ENCODE peak calls at places on chromosome 21, in four cellular contexts. B, J, L and I are unnamed samples.

GRCh38 chr21:35294231-35294898 is 245.3 kb upstream of the RUNX1 start:
- DNase-seq in J (no peak), L (no peak), B (no peak), I (no peak)

GRCh38 chr21:34022557-34023335 is 50.6 kb upstream of the MRPS6 start:
- DNase-seq in L (no peak), B (no peak), J (peak), I (no peak)

GRCh38 chr21:34336756-34337391 is 26.9 kb upstream of the KCNE2 start:
- DNase-seq in L (no peak), J (no peak), B (no peak), I (peak)

GRCh38 chr21:46482225-46482845 is 23.6 kb downstream of the DIP2A start:
- DNase-seq in L (no peak), B (no peak), J (no peak), I (no peak)

GRCh38 chr21:38261851-38262250 is 5.1 kb downstream of the KCNJ15 start:
- DNase-seq in B (no peak), J (no peak), L (no peak), I (peak)

GRCh38 chr21:44681861-44682579 is at the start of gene KRTAP12-1:
- DNase-seq in L (no peak), B (no peak), J (no peak), I (no peak)

GRCh38 chr21:43850728-43851295 is 14.2 kb upstream of the AGPAT3 start:
- DNase-seq in J (no peak), L (no peak), B (no peak), I (no peak)

GRCh38 chr21:34992736-34993135 is 56.4 kb downstream of the RUNX1 start:
- DNase-seq in L (no peak), B (peak), J (no peak), I (peak)

GRCh38 chr21:46456750-46457149 is 1.9 kb upstream of the DIP2A start:
- DNase-seq in B (no peak), J (no peak), L (no peak), I (no peak)

GRCh38 chr21:36203603-36203889 is 46.9 kb downstream of the DOP1B start:
- DNase-seq in B (no peak), J (no peak), L (no peak), I (peak)

GRCh38 chr21:21163904-21164303 is 165.7 kb downstream of the NCAM2 start:
- DNase-seq in L (no peak), J (peak), B (no peak), I (peak)

GRCh38 chr21:34526618-34527290 is 14.7 kb upstream of the KCNE1 start:
- DNase-seq in L (no peak), B (peak), J (peak), I (peak)

GRCh38 chr21:45997205-45997494 is 15.6 kb downstream of the COL6A1 start:
- DNase-seq in B (no peak), J (no peak), L (peak), I (no peak)

GRCh38 chr21:34865922-34866271 is 183.2 kb downstream of the RUNX1 start:
- DNase-seq in J (no peak), B (no peak), L (no peak), I (no peak)

GRCh38 chr21:37036177-37036576 is 29.7 kb downstream of the RIPPLY3 start:
- DNase-seq in L (no peak), B (no peak), J (no peak), I (no peak)

GRCh38 chr21:43740497-43741156 is 21.7 kb downstream of the PDXK start:
- DNase-seq in B (no peak), J (peak), L (no peak), I (peak)

GRCh38 chr21:43976661-43977060 is 35.4 kb upstream of the TRAPPC10 start:
- DNase-seq in J (no peak), L (no peak), B (no peak), I (no peak)

GRCh38 chr21:45726438-45726837 is 82.9 kb downstream of the PCBP3 start:
- DNase-seq in J (no peak), L (no peak), B (no peak), I (no peak)

GRCh38 chr21:43991447-43991991 is 20.6 kb upstream of the TRAPPC10 start:
- DNase-seq in J (no peak), B (no peak), L (no peak), I (no peak)

GRCh38 chr21:34983680-34984086 is 65.4 kb downstream of the RUNX1 start:
- DNase-seq in J (no peak), B (no peak), L (no peak), I (peak)

GRCh38 chr21:35614412-35614901 is 445.9 kb downstream of the SETD4 start:
- DNase-seq in B (no peak), L (no peak), J (no peak), I (no peak)

GRCh38 chr21:39125752-39126485 is 57.3 kb downstream of the PSMG1 start:
- DNase-seq in L (no peak), J (peak), B (no peak), I (peak)

GRCh38 chr21:39048574-39048973 is 134.7 kb downstream of the PSMG1 start:
- DNase-seq in L (no peak), J (peak), B (no peak), I (peak)

GRCh38 chr21:44529503-44530125 is 10.4 kb downstream of the KRTAP10-1 start:
- DNase-seq in B (no peak), L (no peak), J (no peak), I (no peak)

GRCh38 chr21:34185051-34185750 is 111.8 kb downstream of the MRPS6 start:
- DNase-seq in J (no peak), B (no peak), L (no peak), I (no peak)

GRCh38 chr21:17611414-17612022 is 1.2 kb downstream of the BTG3 start:
- DNase-seq in B (peak), L (peak), J (peak), I (peak)

GRCh38 chr21:34204481-34205439 is 131.4 kb downstream of the MRPS6 start:
- DNase-seq in J (no peak), B (no peak), L (no peak), I (peak)

GRCh38 chr21:45637883-45638282 is 5.6 kb upstream of the PCBP3 start:
- DNase-seq in J (no peak), B (no peak), L (no peak), I (no peak)

GRCh38 chr21:19523731-19524130 is 1120.1 kb upstream of the TMPRSS15 start:
- DNase-seq in B (no peak), L (no peak), J (no peak), I (peak)

GRCh38 chr21:45858180-45858579 is 123.4 kb upstream of the COL6A1 start:
- DNase-seq in B (no peak), J (no peak), L (no peak), I (no peak)

GRCh38 chr21:36135391-36136094 is 664 bp downstream of the CBR3 start:
- DNase-seq in L (peak), J (peak), B (peak), I (peak)

GRCh38 chr21:20875741-20876140 is 122.5 kb upstream of the NCAM2 start:
- DNase-seq in J (no peak), L (no peak), B (no peak), I (peak)

GRCh38 chr21:14533555-14534400 is 12.3 kb downstream of the SAMSN1 start:
- DNase-seq in B (no peak), J (peak), L (no peak), I (peak)

GRCh38 chr21:14538477-14538876 is 7.6 kb downstream of the SAMSN1 start:
- DNase-seq in L (no peak), B (no peak), J (no peak), I (peak)

GRCh38 chr21:14531927-14532326 is 14.2 kb downstream of the SAMSN1 start:
- DNase-seq in B (no peak), J (no peak), L (no peak), I (no peak)

GRCh38 chr21:14535702-14536101 is 10.4 kb downstream of the SAMSN1 start:
- DNase-seq in B (no peak), L (no peak), J (no peak), I (no peak)

GRCh38 chr21:14536929-14537328 is 9.2 kb downstream of the SAMSN1 start:
- DNase-seq in J (no peak), B (no peak), L (no peak), I (no peak)
- H3K4me3 ChIP-seq in J (no peak), B (no peak), L (no peak), I (no peak)

DNA sequence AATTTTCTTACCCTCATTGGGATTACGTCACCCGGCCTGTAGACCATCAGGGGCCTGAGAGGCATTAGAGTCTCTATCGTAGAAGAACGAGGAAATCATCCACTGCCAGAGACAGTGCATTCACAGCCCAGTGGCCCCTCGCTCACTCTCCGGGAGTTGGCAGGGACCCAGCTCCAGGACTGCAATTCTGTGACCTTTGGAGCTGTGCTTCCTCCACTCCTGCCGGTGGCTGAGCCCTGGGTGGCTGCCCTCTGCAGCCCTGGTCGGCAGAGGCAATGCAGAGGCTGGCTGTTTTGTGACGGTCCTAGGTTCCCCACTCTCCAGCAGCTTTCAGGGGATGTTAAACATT is 12.7 kb downstream of the SLC37A1 start:
- DNase-seq in B (no peak), J (no peak), L (peak), I (peak)
- TF ChIP-seq CTCF in B (no peak), J (no peak), L (no peak), I (no peak)

DNA sequence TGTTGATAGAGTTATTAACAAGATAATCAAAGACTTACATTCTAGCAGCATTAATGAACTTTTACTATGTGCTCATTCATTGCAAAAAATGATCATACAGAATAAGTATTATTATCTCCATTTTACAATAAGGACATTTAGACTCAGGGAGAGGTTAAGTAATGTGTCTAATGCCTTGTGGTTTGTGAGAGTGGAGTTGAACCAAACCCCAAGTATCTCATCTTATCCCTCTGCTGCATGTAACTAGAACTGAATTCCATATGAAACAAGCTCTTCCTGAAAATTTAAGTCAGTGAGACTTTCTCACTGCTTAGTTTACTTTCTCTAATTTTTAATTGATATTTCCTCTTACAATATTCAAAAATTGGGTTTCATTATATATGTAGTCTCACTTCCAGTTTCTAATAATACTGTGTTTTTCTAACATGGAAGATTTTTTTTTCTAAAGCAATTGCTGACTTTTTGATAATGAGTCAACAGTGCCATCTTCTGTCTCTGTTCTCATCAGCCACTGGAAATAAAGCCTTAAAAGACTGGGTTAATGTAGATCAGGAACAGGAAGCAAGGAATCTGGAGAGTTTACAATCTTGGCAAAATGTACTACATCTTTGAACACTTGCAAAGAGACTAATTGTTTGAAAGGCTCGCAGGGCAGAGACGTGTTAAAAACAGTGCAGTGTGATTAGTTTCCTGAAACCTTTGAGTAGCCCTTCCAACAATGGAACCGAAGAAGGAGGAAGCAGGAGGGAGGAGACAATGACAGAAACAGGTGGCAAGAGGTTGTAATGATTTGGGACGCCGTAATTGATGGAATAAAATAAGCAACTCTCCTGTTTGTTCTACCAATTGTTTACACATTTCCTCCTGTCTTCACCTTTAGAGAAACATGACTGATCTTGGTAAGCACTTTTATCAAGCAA is 567.6 kb downstream of the MRPL39 start:
- DNase-seq in J (peak), L (no peak), B (no peak), I (peak)
- H3K4me3 ChIP-seq in J (no peak), L (no peak), B (no peak), I (no peak)

DNA sequence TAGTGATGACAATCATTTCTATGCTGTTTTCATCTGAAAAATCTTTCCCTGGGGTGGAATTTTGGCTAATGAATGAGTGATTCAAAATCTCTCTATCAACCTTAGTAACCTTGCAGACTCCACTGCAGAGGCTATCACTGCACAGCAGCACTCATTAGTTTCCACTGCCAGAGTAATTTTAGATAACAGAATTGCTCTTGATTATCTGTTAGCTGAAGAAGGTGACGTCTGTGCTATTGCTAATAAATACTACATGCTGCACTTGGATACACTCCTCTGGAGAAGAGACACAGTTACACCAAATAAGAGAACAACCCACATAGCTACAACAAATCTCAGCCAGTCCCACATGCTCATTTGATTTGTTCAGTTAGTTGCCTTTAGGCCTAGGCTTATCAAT is 1348.4 kb downstream of the NCAM2 start:
- DNase-seq in L (no peak), J (no peak), B (no peak), I (no peak)
- TF ChIP-seq CTCF in L (no peak), J (no peak), B (no peak), I (no peak)

GRCh38 chr21:41317458-41317857 is 857 bp downstream of the FAM3B start:
- DNase-seq in B (no peak), L (no peak), J (no peak), I (no peak)
- H3K4me3 ChIP-seq in B (no peak), L (no peak), J (no peak), I (no peak)

DNA sequence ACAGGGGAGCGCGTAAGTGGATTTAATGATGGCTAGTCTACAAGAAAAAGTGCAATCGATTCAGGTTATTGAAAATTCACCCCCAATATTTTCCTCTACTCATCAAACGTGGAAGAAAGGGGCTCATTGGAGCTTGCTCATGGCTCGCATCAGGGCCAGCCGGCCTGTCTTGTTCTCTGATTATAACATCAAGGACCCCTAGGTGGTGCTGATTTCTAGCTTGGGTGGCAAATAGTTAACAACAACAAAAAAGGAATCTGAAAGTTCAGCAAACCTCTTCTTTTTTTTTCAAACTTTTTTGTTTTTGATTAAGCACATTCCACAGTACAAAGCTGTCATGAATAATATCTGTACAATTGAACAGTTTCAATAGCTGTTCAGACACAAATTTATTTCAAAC is 35.8 kb upstream of the SOD1 start:
- DNase-seq in B (no peak), J (peak), L (no peak), I (peak)
- TF ChIP-seq CTCF in B (no peak), J (peak), L (no peak), I (peak)

DNA sequence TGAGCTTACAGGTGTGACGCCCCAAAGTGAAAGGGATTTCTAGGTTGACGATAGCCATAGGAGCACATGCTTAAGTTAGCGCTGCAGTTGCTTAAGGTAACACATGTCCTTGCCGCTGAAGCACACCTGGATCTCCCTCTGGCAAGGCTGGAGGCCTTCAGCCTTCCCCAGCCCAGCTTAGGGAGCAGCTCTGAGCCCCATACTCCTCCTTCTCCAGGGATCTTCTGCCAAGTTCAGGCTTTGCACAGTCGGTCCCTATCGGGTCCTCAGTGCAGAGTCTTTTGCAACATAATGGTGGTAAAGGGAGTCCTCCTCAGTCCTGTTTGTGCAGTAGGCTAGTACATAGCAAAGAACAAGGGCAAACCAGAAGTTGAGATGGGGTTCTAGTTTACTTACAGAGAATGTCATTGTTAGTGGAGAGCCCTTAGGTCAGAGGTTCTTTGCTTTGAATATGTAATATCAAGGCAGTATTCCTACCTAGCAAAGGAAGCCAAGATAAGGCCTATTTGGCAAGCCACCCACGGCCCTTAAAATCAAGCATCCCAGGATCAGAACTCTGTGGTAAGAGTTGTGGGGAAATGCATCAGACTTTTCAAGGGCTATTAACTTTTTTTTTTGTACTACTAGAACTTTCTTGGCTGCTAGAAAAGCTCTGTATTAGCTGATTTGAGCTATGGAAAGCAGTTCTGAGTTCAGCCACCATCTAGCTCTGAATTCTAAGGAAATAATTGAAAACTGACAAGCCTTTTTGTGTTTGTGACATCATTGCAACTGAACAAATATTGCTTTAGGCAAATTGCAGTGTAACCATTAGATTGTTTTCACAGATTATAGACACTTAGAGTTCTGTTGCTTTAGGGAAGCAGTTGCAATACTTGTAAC is 1.4 kb downstream of the EVA1C start:
- DNase-seq in J (peak), L (no peak), B (peak), I (peak)
- H3K4me3 ChIP-seq in J (peak), L (peak), B (peak), I (peak)